ENCODE peak calls at places on chromosomes 7 and 10, in four cellular contexts. M, S, C and E are unnamed samples.

GRCh38 chr7:27143022-27143949 is at the start of gene HOXA5:
- DNase-seq in M (no peak), S (peak), C (no peak), E (no peak)

GRCh38 chr10:20998036-20998435 is 100.9 kb upstream of the NEBL start:
- DNase-seq in M (no peak), S (no peak), C (no peak), E (no peak)

GRCh38 chr10:30674796-30675195 is 45.2 kb upstream of the LYZL2 start:
- DNase-seq in M (no peak), S (no peak), C (no peak), E (no peak)

GRCh38 chr10:110052911-110053310 is 45.1 kb downstream of the ADD3 start:
- DNase-seq in M (no peak), S (no peak), C (no peak), E (no peak)

GRCh38 chr10:80199828-80200227 is 5.5 kb downstream of the ANXA11 start:
- DNase-seq in M (no peak), S (peak), C (peak), E (no peak)

GRCh38 chr10:96588060-96588554 is 1.3 kb upstream of the TM9SF3 start:
- DNase-seq in M (no peak), S (no peak), C (no peak), E (no peak)

GRCh38 chr7:107043916-107044346 is 574 bp upstream of the PRKAR2B start:
- DNase-seq in M (no peak), S (no peak), C (no peak), E (no peak)

GRCh38 chr10:20492447-20492846 is 404.7 kb downstream of the NEBL start:
- DNase-seq in M (no peak), S (peak), C (no peak), E (no peak)